ENCODE peak calls at places on chromosome X, in ten cellular contexts. P, K, W, G, C, L, Q, B, T and H are unnamed samples.

GRCh38 chrX:103656623-103657022 is 27.8 kb downstream of the TCEAL1 start:
- DNase-seq in C (peak), P (no peak), L (no peak), G (peak), T (peak), K (no peak), W (peak), B (peak), Q (no peak), H (no peak)

GRCh38 chrX:7334253-7334935 is 186.4 kb upstream of the PUDP start:
- DNase-seq in W (no peak), G (no peak), K (no peak), T (peak), Q (no peak), C (no peak), B (peak), P (no peak), L (no peak), H (no peak)

GRCh38 chrX:38560776-38561125 is 591 bp upstream of the TSPAN7 start:
- DNase-seq in L (no peak), B (no peak), Q (no peak), T (no peak), G (no peak), P (no peak), W (no peak), K (no peak), C (no peak), H (no peak)

GRCh38 chrX:107686792-107687191 is 58.5 kb downstream of the PRPS1 start:
- DNase-seq in G (peak), B (peak), K (no peak), C (no peak), W (peak), Q (no peak), T (no peak), P (no peak), L (no peak), H (no peak)

GRCh38 chrX:21639775-21640174 is 18.4 kb downstream of the KLHL34 start:
- DNase-seq in L (no peak), B (no peak), K (no peak), C (no peak), G (no peak), Q (no peak), T (no peak), P (no peak), W (no peak), H (no peak)

GRCh38 chrX:13570245-13570573 is 808 bp downstream of the EGFL6 start:
- DNase-seq in W (no peak), G (no peak), T (no peak), B (no peak), P (no peak), K (no peak), Q (no peak), C (no peak), L (no peak), H (no peak)

GRCh38 chrX:100973411-100973810 is 3.9 kb downstream of the ARL13A start:
- DNase-seq in K (no peak), P (no peak), W (no peak), C (no peak), T (peak), L (no peak), G (no peak), B (peak), Q (no peak), H (no peak)

GRCh38 chrX:153727108-153727931 is 2.7 kb downstream of the ABCD1 start:
- DNase-seq in B (no peak), W (no peak), T (peak), G (no peak), Q (no peak), C (no peak), P (no peak), L (peak), K (no peak), H (no peak)

GRCh38 chrX:10350991-10351390 is 194.2 kb downstream of the CLCN4 start:
- DNase-seq in C (no peak), G (no peak), L (no peak), Q (no peak), W (no peak), B (peak), P (no peak), K (no peak), T (peak), H (no peak)

GRCh38 chrX:69262036-69262905 is 97.0 kb upstream of the PJA1 start:
- DNase-seq in T (peak), P (no peak), B (peak), G (no peak), C (no peak), W (peak), Q (no peak), K (no peak), L (no peak), H (no peak)

GRCh38 chrX:13699183-13699826 is 10.4 kb downstream of the RAB9A start:
- DNase-seq in C (no peak), Q (no peak), T (peak), L (no peak), G (no peak), P (peak), K (no peak), W (peak), B (peak), H (no peak)

GRCh38 chrX:143437439-143437838 is 79.8 kb downstream of the SPANXN3 start:
- DNase-seq in W (no peak), K (no peak), L (no peak), P (no peak), G (peak), T (peak), B (no peak), Q (no peak), C (peak), H (no peak)

GRCh38 chrX:139158256-139158655 is 372.3 kb upstream of the F9 start:
- DNase-seq in K (no peak), L (no peak), T (peak), W (no peak), Q (no peak), G (no peak), B (no peak), P (no peak), C (no peak), H (no peak)

GRCh38 chrX:65407157-65407626 is 127.4 kb downstream of the LAS1L start:
- DNase-seq in C (no peak), L (no peak), K (no peak), G (no peak), Q (no peak), T (no peak), B (no peak), W (no peak), P (no peak), H (no peak)

GRCh38 chrX:119647552-119648420 is 41.6 kb upstream of the NKRF start:
- DNase-seq in L (no peak), P (peak), C (no peak), G (no peak), T (no peak), Q (no peak), K (no peak), B (no peak), W (no peak), H (no peak)

GRCh38 chrX:132953358-132953757 is 5.1 kb downstream of the HS6ST2 start:
- DNase-seq in G (no peak), L (no peak), T (peak), B (no peak), P (no peak), Q (no peak), K (no peak), C (no peak), W (peak), H (no peak)

GRCh38 chrX:15943393-15943792 is 88.8 kb upstream of the AP1S2 start:
- DNase-seq in C (no peak), G (no peak), L (no peak), P (no peak), B (no peak), Q (no peak), W (no peak), K (no peak), T (no peak), H (no peak)